ENCODE peak calls at places on chromosomes 3 and 15, in four cellular contexts. H, W, Z and L are unnamed samples.

GRCh38 chr15:50873935-50874353 is 34.5 kb upstream of the AP4E1 start:
- DNase-seq in W (no peak), H (no peak), Z (no peak), L (no peak)

GRCh38 chr3:59313365-59313764 is 263.5 kb upstream of the CFAP20DC start:
- DNase-seq in H (no peak), W (peak; percentile 1), Z (peak; percentile 13), L (peak; percentile 13)

GRCh38 chr3:52892625-52893311 is 4.6 kb downstream of the STIMATE start:
- DNase-seq in W (no peak), H (peak; percentile 41), Z (no peak), L (no peak)

GRCh38 chr3:13300546-13301294 is 119.4 kb downstream of the NUP210 start:
- DNase-seq in Z (no peak), W (no peak), H (no peak), L (no peak)

GRCh38 chr3:64074895-64075679 is 51.8 kb upstream of the PSMD6 start:
- DNase-seq in Z (no peak), W (no peak), H (no peak), L (no peak)

GRCh38 chr3:113225286-113225685 is 13.9 kb downstream of the BOC start:
- DNase-seq in Z (no peak), W (no peak), H (no peak), L (no peak)

GRCh38 chr3:136750209-136750921 is 1.8 kb downstream of the STAG1 start:
- DNase-seq in W (no peak), Z (no peak), H (no peak), L (no peak)

GRCh38 chr15:41661078-41661528 is 898 bp downstream of the MGA start:
- DNase-seq in Z (peak; percentile 18), W (no peak), H (no peak), L (no peak)

GRCh38 chr3:69838696-69839515 is 99.6 kb downstream of the MITF start:
- DNase-seq in Z (no peak), W (no peak), H (no peak), L (no peak)

GRCh38 chr3:123353852-123354238 is 95.0 kb downstream of the ADCY5 start:
- DNase-seq in Z (no peak), W (no peak), H (no peak), L (peak; percentile 66)

GRCh38 chr3:152969557-152970300 is 134.8 kb downstream of the P2RY1 start:
- DNase-seq in W (peak; percentile 11), H (no peak), Z (no peak), L (no peak)

GRCh38 chr3:131048030-131048429 is 21.4 kb downstream of the NEK11 start:
- DNase-seq in W (no peak), Z (no peak), H (no peak), L (no peak)

GRCh38 chr3:112610121-112610520 is 30.8 kb downstream of the CCDC80 start:
- DNase-seq in Z (no peak), H (no peak), W (no peak), L (peak; percentile 47)

GRCh38 chr3:107833722-107834416 is 257.0 kb downstream of the CD47 start:
- DNase-seq in Z (no peak), H (no peak), W (no peak), L (no peak)

GRCh38 chr3:196650740-196651311 is 11.3 kb downstream of the NRROS start:
- DNase-seq in H (no peak), W (peak; percentile 88), Z (peak; percentile 45), L (peak; percentile 98)

GRCh38 chr3:128473180-128473519 is 6.5 kb upstream of the DNAJB8 start:
- DNase-seq in W (no peak), H (no peak), Z (peak; percentile 24), L (no peak)

GRCh38 chr3:129560269-129560787 is 17.4 kb downstream of the H1-8 start:
- DNase-seq in H (no peak), W (no peak), Z (peak; percentile 37), L (peak; percentile 56)

GRCh38 chr15:75455982-75456531 is 4.6 kb upstream of the SIN3A start:
- DNase-seq in W (peak; percentile 72), H (peak; percentile 20), Z (no peak), L (peak; percentile 68)

GRCh38 chr15:34804113-34804512 is 8.8 kb upstream of the ACTC1 start:
- DNase-seq in H (no peak), Z (no peak), W (no peak), L (no peak)

GRCh38 chr15:34217587-34218225 is 7.1 kb upstream of the EMC4 start:
- DNase-seq in W (no peak), H (no peak), Z (peak; percentile 17), L (peak; percentile 31)

GRCh38 chr3:96083610-96084009 is 730.8 kb upstream of the EPHA6 start:
- DNase-seq in W (no peak), H (no peak), Z (no peak), L (no peak)

GRCh38 chr3:9883676-9884554 is 3.9 kb upstream of the CIDEC start:
- DNase-seq in Z (no peak), W (no peak), H (no peak), L (peak; percentile 27)

GRCh38 chr3:127383656-127384179 is 95.9 kb upstream of the PRR20G start:
- DNase-seq in W (no peak), Z (no peak), H (no peak), L (no peak)

GRCh38 chr3:72165808-72166207 is 380.9 kb upstream of the PROK2 start:
- DNase-seq in W (no peak), H (no peak), Z (no peak), L (no peak)

GRCh38 chr3:72164635-72164978 is 379.7 kb upstream of the PROK2 start:
- DNase-seq in W (no peak), Z (no peak), H (no peak), L (no peak)

GRCh38 chr3:72162649-72163184 is 377.8 kb upstream of the PROK2 start:
- DNase-seq in Z (no peak), W (no peak), H (no peak), L (no peak)

GRCh38 chr3:72165337-72165736 is 380.4 kb upstream of the PROK2 start:
- DNase-seq in Z (no peak), W (no peak), H (no peak), L (peak; percentile 7)

GRCh38 chr3:72163809-72164634 is 379.1 kb upstream of the PROK2 start:
- DNase-seq in H (peak; percentile 96), W (no peak), Z (peak; percentile 69), L (no peak)
- TF ChIP-seq ELK1 in H (no peak), W (no peak), Z (no peak), L (no peak)

GRCh38 chr3:28651159-28651558 is 302.5 kb upstream of the AZI2 start:
- DNase-seq in H (no peak), Z (no peak), W (no peak), L (no peak)
- TF ChIP-seq USF2 in H (no peak), Z (no peak), W (no peak), L (no peak)

GRCh38 chr3:3179407-3180094 is at the start of gene CRBN:
- DNase-seq in Z (peak; percentile 96), W (peak; percentile 88), H (peak; percentile 41), L (peak; percentile 76)

GRCh38 chr3:3178498-3179328 is 778 bp downstream of the CRBN start:
- DNase-seq in Z (no peak), H (no peak), W (no peak), L (no peak)

GRCh38 chr3:3180421-3180820 is 930 bp upstream of the CRBN start:
- DNase-seq in H (no peak), Z (no peak), W (no peak), L (peak; percentile 1)

GRCh38 chr3:3172627-3173026 is 6.9 kb downstream of the CRBN start:
- DNase-seq in W (no peak), Z (no peak), H (no peak), L (no peak)

GRCh38 chr3:3177861-3178497 is 1.5 kb downstream of the CRBN start:
- DNase-seq in Z (peak; percentile 45), W (peak; percentile 17), H (no peak), L (peak; percentile 12)
- TF ChIP-seq ELK1 in Z (no peak), W (no peak), H (no peak), L (no peak)

GRCh38 chr3:32820430-32820829 is 2.6 kb downstream of the TRIM71 start:
- DNase-seq in H (no peak), W (no peak), Z (no peak), L (no peak)

GRCh38 chr3:32819581-32820348 is 2.0 kb downstream of the TRIM71 start:
- DNase-seq in H (no peak), Z (no peak), W (no peak), L (no peak)

GRCh38 chr3:32820971-32821685 is 3.3 kb downstream of the TRIM71 start:
- DNase-seq in W (no peak), H (no peak), Z (no peak), L (no peak)

GRCh38 chr3:32822609-32823498 is 5.1 kb downstream of the TRIM71 start:
- DNase-seq in Z (no peak), W (no peak), H (no peak), L (no peak)

GRCh38 chr3:32821686-32822296 is 4.0 kb downstream of the TRIM71 start:
- DNase-seq in Z (peak; percentile 45), W (no peak), H (no peak), L (no peak)
- TF ChIP-seq USF2 in Z (no peak), W (no peak), H (no peak), L (no peak)

DNA sequence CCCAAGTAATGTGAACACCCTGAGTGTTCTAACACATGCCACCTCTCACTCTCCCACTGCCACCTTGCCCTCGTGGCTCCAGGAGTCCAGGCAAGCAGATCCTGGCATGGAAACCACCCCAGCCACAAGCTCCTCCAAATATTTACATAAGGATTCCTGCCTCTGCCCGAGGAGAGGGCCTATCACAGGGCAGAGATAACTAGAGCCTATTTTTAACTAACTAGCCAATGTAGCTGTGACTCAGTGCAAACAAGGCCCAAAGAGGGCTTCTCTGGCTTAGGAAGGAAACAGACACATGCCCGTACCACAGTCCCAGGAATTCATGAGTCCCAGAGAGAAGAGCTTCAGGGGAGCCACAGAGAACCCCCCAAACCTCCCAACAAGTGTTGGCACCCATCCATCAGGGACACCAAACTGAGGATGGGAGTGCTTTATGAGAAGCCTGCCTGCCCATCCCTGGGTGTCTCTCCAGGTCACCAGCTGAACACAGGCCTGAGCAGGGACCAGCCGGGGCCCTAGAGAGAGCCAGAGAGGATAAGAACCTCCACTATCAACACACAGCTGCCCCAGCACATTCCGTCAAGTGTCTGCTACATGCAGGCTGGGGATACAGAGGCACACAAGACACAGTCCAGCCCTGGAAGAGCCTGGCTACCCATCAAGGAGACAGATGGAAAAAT is 9.2 kb downstream of the FYCO1 start:
- DNase-seq in H (no peak), Z (no peak), W (peak; percentile 53), L (peak; percentile 87)
- TF ChIP-seq ELK1 in H (no peak), Z (no peak), W (no peak), L (no peak)

DNA sequence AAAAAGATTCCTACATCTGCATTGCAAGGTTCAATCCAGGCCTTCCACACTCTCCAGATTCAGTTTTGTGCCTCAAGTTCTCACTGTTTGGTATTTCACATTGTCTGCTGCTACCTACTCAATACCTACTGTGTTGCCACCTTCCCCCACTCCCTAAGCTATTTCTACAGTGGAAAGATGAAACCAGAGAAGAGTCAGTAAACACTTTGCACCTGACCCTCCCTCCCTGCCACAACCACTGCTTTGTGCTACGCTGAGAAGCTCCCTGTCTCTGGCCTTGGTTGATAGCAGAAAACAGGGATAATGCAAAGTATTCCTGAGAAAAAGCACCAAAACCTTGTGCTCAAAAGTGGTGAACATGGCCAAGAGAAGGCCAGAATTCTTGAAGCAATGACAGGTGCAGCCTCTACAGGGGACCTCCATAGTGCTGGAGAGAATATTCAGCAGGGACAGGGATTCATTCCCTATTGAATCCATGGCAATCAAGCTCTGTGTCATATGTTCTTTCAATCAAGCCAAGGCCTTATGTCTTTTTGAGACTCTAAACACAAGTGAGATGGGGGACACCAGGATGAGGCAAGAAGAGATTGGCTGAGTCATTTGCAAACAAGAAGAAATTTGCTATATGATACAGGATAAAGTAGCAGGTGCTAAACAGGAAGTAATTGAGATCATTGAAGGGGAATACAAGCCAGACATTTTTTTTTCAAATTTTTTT is 83.5 kb upstream of the LIPC start:
- DNase-seq in W (no peak), Z (no peak), H (no peak), L (no peak)
- TF ChIP-seq USF2 in W (no peak), Z (no peak), H (no peak), L (no peak)